ENCODE peak calls at places on chromosomes 1 and 21, in nine cellular contexts. P is dorsolateral prefrontal cortex, D is GM19239, Q is left colon, A is glutamatergic neuron, I is fibroblast of pulmonary artery, J is brain microvascular endothelial cell, V is esophagus squamous epithelium, L is HAP-1. H is an unnamed sample.

GRCh38 chr1:97412155-97412554 is 508.7 kb downstream of the DPYD start:
- DNase-seq in A (no peak), D (no peak), P (no peak), J (no peak), I (peak), Q (no peak), V (no peak), L (no peak), H (no peak)

GRCh38 chr1:45585496-45586075 is 1.7 kb downstream of the NASP start:
- DNase-seq in P (no peak), D (no peak), J (no peak), L (no peak), I (no peak), Q (no peak), V (no peak), A (no peak), H (no peak)

GRCh38 chr1:79692519-79692918 is 686.0 kb upstream of the ADGRL4 start:
- DNase-seq in A (no peak), J (no peak), Q (no peak), D (no peak), I (no peak), V (no peak), P (no peak), L (no peak), H (no peak)

GRCh38 chr1:178266619-178267066 is 172.7 kb downstream of the RASAL2 start:
- DNase-seq in J (no peak), A (no peak), V (no peak), L (peak), I (no peak), P (no peak), D (no peak), Q (no peak), H (no peak)

GRCh38 chr1:25562101-25562927 is 18.9 kb downstream of the LDLRAP1 start:
- DNase-seq in P (no peak), J (no peak), D (peak), Q (peak), A (no peak), V (peak), I (no peak), L (no peak), H (peak)

GRCh38 chr1:39272791-39273071 is 68.2 kb downstream of the MACF1 start:
- DNase-seq in D (no peak), I (no peak), V (no peak), J (no peak), Q (no peak), A (no peak), L (no peak), P (no peak), H (no peak)

GRCh38 chr1:25571522-25571970 is 28.1 kb downstream of the LDLRAP1 start:
- DNase-seq in P (no peak), V (no peak), L (no peak), D (no peak), A (no peak), I (no peak), Q (no peak), J (no peak), H (peak)

GRCh38 chr1:109667452-109668122 is at the start of gene GSTM2:
- DNase-seq in P (peak), I (peak), V (peak), A (peak), Q (peak), L (peak), J (peak), D (peak), H (peak)

GRCh38 chr1:26858891-26859630 is 3.9 kb upstream of the SFN start:
- DNase-seq in V (no peak), A (no peak), P (no peak), Q (no peak), D (no peak), J (no peak), I (no peak), L (no peak), H (no peak)

GRCh38 chr1:170692866-170693575 is 29.1 kb downstream of the PRRX1 start:
- DNase-seq in D (no peak), I (peak), V (no peak), L (no peak), P (no peak), A (no peak), J (peak), Q (no peak), H (no peak)

GRCh38 chr21:37166733-37167132 is 93.7 kb downstream of the TTC3 start:
- DNase-seq in A (no peak), P (no peak), D (no peak), I (peak), L (no peak), V (no peak), Q (no peak), J (no peak), H (no peak)

GRCh38 chr1:206587904-206588303 is 24.4 kb downstream of the EIF2D start:
- DNase-seq in I (no peak), V (no peak), D (no peak), Q (no peak), A (no peak), J (no peak), L (no peak), P (no peak), H (no peak)

H was measured in upper lobe of right lung.